ENCODE peak calls at places on chromosomes 6 and 20, in ten cellular contexts. O, M, W, T, N, K, J, H, U and Y are unnamed samples.

GRCh38 chr6:24078200-24078599 is 47.8 kb upstream of the NRSN1 start:
- DNase-seq in O (no peak), M (no peak), W (no peak), T (no peak), N (no peak), K (no peak), J (no peak), H (no peak), U (no peak), Y (no peak)

GRCh38 chr6:85185977-85186376 is 263.9 kb upstream of the NT5E start:
- DNase-seq in O (no peak), M (no peak), W (no peak), T (no peak), N (no peak), K (no peak), J (no peak), H (no peak), U (no peak), Y (peak)

GRCh38 chr6:145015739-145016558 is 719.4 kb downstream of the EPM2A start:
- DNase-seq in O (no peak), M (no peak), W (no peak), T (no peak), N (peak), K (no peak), J (no peak), H (peak), U (no peak), Y (peak)

GRCh38 chr6:36698196-36698595 is 570 bp downstream of the RAB44 start:
- DNase-seq in O (no peak), M (no peak), W (no peak), T (no peak), N (no peak), K (no peak), J (no peak), H (no peak), U (no peak), Y (no peak)

GRCh38 chr20:13220194-13220856 is 749 bp upstream of the ISM1 start:
- DNase-seq in O (peak), M (peak), W (no peak), T (no peak), N (peak), K (no peak), J (peak), H (peak), U (no peak), Y (peak)

GRCh38 chr20:34575271-34575670 is 16.8 kb downstream of the MAP1LC3A start:
- DNase-seq in O (no peak), M (no peak), W (no peak), T (no peak), N (no peak), K (no peak), J (no peak), H (no peak), U (no peak), Y (no peak)

GRCh38 chr6:155125916-155126315 is 130.8 kb downstream of the TIAM2 start:
- DNase-seq in O (no peak), M (no peak), W (no peak), T (no peak), N (no peak), K (no peak), J (no peak), H (no peak), U (no peak), Y (no peak)

GRCh38 chr6:97316982-97317381 is 34.0 kb upstream of the MMS22L start:
- DNase-seq in O (no peak), M (no peak), W (no peak), T (no peak), N (no peak), K (no peak), J (no peak), H (no peak), U (no peak), Y (peak)

GRCh38 chr20:1209447-1210387 is 6.5 kb downstream of the C20orf202 start:
- DNase-seq in O (no peak), M (no peak), W (no peak), T (no peak), N (no peak), K (no peak), J (no peak), H (no peak), U (no peak), Y (peak)

GRCh38 chr20:4949833-4950178 is 51.5 kb downstream of the SLC23A2 start:
- DNase-seq in O (peak), M (no peak), W (no peak), T (no peak), N (no peak), K (no peak), J (peak), H (peak), U (no peak), Y (peak)

GRCh38 chr6:72813807-72814596 is 192.1 kb downstream of the KCNQ5 start:
- DNase-seq in O (no peak), M (no peak), W (no peak), T (no peak), N (no peak), K (no peak), J (no peak), H (no peak), U (no peak), Y (no peak)

GRCh38 chr6:3195695-3196497 is 31.6 kb downstream of the TUBB2B start:
- DNase-seq in O (peak), M (no peak), W (no peak), T (no peak), N (no peak), K (no peak), J (peak), H (peak), U (no peak), Y (peak)

GRCh38 chr6:116374586-116374985 is 3.8 kb downstream of the DSE start:
- DNase-seq in O (no peak), M (no peak), W (no peak), T (no peak), N (no peak), K (no peak), J (no peak), H (no peak), U (no peak), Y (no peak)